ENCODE peak calls at places on chromosomes 2 and 18, in ten cellular contexts. One of them, this sample, is unnamed.

GRCh38 chr2:119494163-119494790 is 30.0 kb downstream of the SCTR start:
- DNase-seq in sciatic nerve: no peak
- DNase-seq in tibial artery: no peak
- DNase-seq in CD8-positive, alpha-beta memory T cell: no peak
- DNase-seq in AG10803: no peak
- DNase-seq in NCI-H1436 treated with DMSO at 0.1 percent for 48 hours: no peak
- DNase-seq in fibroblast of pulmonary artery: no peak
- DNase-seq in EH: no peak
- DNase-seq in foreskin keratinocyte: no peak
- DNase-seq in stimulated activated naive CD8-positive, alpha-beta T cell treated with anti-CD3 and anti-CD28 coated beads, Interleukin-15, Interleukin-2, amounts not matched to agents 100 U/mL and 50 U/mL, for 24 hours: no peak
- DNase-seq in this sample: no peak

GRCh38 chr2:232629201-232629475 is 4.3 kb upstream of the EFHD1 start:
- DNase-seq in sciatic nerve: no peak
- DNase-seq in tibial artery: no peak
- DNase-seq in CD8-positive, alpha-beta memory T cell: no peak
- DNase-seq in AG10803: no peak
- DNase-seq in NCI-H1436 treated with DMSO at 0.1 percent for 48 hours: no peak
- DNase-seq in fibroblast of pulmonary artery: no peak
- DNase-seq in EH: no peak
- DNase-seq in foreskin keratinocyte: no peak
- DNase-seq in stimulated activated naive CD8-positive, alpha-beta T cell treated with anti-CD3 and anti-CD28 coated beads, Interleukin-15, Interleukin-2, amounts not matched to agents 100 U/mL and 50 U/mL, for 24 hours: no peak
- DNase-seq in this sample: no peak

GRCh38 chr2:107717666-107718065 is 109.0 kb upstream of the RGPD4 start:
- DNase-seq in sciatic nerve: no peak
- DNase-seq in tibial artery: no peak
- DNase-seq in CD8-positive, alpha-beta memory T cell: no peak
- DNase-seq in AG10803: no peak
- DNase-seq in NCI-H1436 treated with DMSO at 0.1 percent for 48 hours: peak
- DNase-seq in fibroblast of pulmonary artery: no peak
- DNase-seq in EH: no peak
- DNase-seq in foreskin keratinocyte: no peak
- DNase-seq in stimulated activated naive CD8-positive, alpha-beta T cell treated with anti-CD3 and anti-CD28 coated beads, Interleukin-15, Interleukin-2, amounts not matched to agents 100 U/mL and 50 U/mL, for 24 hours: no peak
- DNase-seq in this sample: no peak

GRCh38 chr18:11996190-11996754 is 15.0 kb downstream of the IMPA2 start:
- DNase-seq in sciatic nerve: no peak
- DNase-seq in tibial artery: no peak
- DNase-seq in CD8-positive, alpha-beta memory T cell: no peak
- DNase-seq in AG10803: no peak
- DNase-seq in NCI-H1436 treated with DMSO at 0.1 percent for 48 hours: no peak
- DNase-seq in fibroblast of pulmonary artery: no peak
- DNase-seq in EH: no peak
- DNase-seq in foreskin keratinocyte: no peak
- DNase-seq in stimulated activated naive CD8-positive, alpha-beta T cell treated with anti-CD3 and anti-CD28 coated beads, Interleukin-15, Interleukin-2, amounts not matched to agents 100 U/mL and 50 U/mL, for 24 hours: no peak
- DNase-seq in this sample: no peak

GRCh38 chr18:58800582-58800981 is 64.1 kb upstream of the ZNF532 start:
- DNase-seq in sciatic nerve: no peak
- DNase-seq in tibial artery: no peak
- DNase-seq in CD8-positive, alpha-beta memory T cell: no peak
- DNase-seq in AG10803: no peak
- DNase-seq in NCI-H1436 treated with DMSO at 0.1 percent for 48 hours: no peak
- DNase-seq in fibroblast of pulmonary artery: no peak
- DNase-seq in EH: no peak
- DNase-seq in foreskin keratinocyte: peak
- DNase-seq in stimulated activated naive CD8-positive, alpha-beta T cell treated with anti-CD3 and anti-CD28 coated beads, Interleukin-15, Interleukin-2, amounts not matched to agents 100 U/mL and 50 U/mL, for 24 hours: no peak
- DNase-seq in this sample: peak

GRCh38 chr2:73920577-73921545 is 5.8 kb upstream of the DGUOK start:
- DNase-seq in sciatic nerve: no peak
- DNase-seq in tibial artery: no peak
- DNase-seq in CD8-positive, alpha-beta memory T cell: no peak
- DNase-seq in AG10803: no peak
- DNase-seq in NCI-H1436 treated with DMSO at 0.1 percent for 48 hours: no peak
- DNase-seq in fibroblast of pulmonary artery: no peak
- DNase-seq in EH: peak
- DNase-seq in foreskin keratinocyte: no peak
- DNase-seq in stimulated activated naive CD8-positive, alpha-beta T cell treated with anti-CD3 and anti-CD28 coated beads, Interleukin-15, Interleukin-2, amounts not matched to agents 100 U/mL and 50 U/mL, for 24 hours: peak
- DNase-seq in this sample: no peak

GRCh38 chr2:177334940-177335543 is 57.5 kb upstream of the AGPS start:
- DNase-seq in sciatic nerve: no peak
- DNase-seq in tibial artery: no peak
- DNase-seq in CD8-positive, alpha-beta memory T cell: no peak
- DNase-seq in AG10803: peak
- DNase-seq in NCI-H1436 treated with DMSO at 0.1 percent for 48 hours: peak
- DNase-seq in fibroblast of pulmonary artery: peak
- DNase-seq in EH: peak
- DNase-seq in foreskin keratinocyte: no peak
- DNase-seq in stimulated activated naive CD8-positive, alpha-beta T cell treated with anti-CD3 and anti-CD28 coated beads, Interleukin-15, Interleukin-2, amounts not matched to agents 100 U/mL and 50 U/mL, for 24 hours: no peak
- DNase-seq in this sample: no peak

GRCh38 chr2:33230877-33231276 is 245.6 kb upstream of the RASGRP3 start:
- DNase-seq in sciatic nerve: no peak
- DNase-seq in tibial artery: no peak
- DNase-seq in CD8-positive, alpha-beta memory T cell: no peak
- DNase-seq in AG10803: no peak
- DNase-seq in NCI-H1436 treated with DMSO at 0.1 percent for 48 hours: no peak
- DNase-seq in fibroblast of pulmonary artery: no peak
- DNase-seq in EH: no peak
- DNase-seq in foreskin keratinocyte: no peak
- DNase-seq in stimulated activated naive CD8-positive, alpha-beta T cell treated with anti-CD3 and anti-CD28 coated beads, Interleukin-15, Interleukin-2, amounts not matched to agents 100 U/mL and 50 U/mL, for 24 hours: no peak
- DNase-seq in this sample: no peak

GRCh38 chr2:227161947-227162346 is 2.1 kb downstream of the COL4A4 start:
- DNase-seq in sciatic nerve: no peak
- DNase-seq in tibial artery: no peak
- DNase-seq in CD8-positive, alpha-beta memory T cell: no peak
- DNase-seq in AG10803: no peak
- DNase-seq in NCI-H1436 treated with DMSO at 0.1 percent for 48 hours: no peak
- DNase-seq in fibroblast of pulmonary artery: no peak
- DNase-seq in EH: no peak
- DNase-seq in foreskin keratinocyte: no peak
- DNase-seq in stimulated activated naive CD8-positive, alpha-beta T cell treated with anti-CD3 and anti-CD28 coated beads, Interleukin-15, Interleukin-2, amounts not matched to agents 100 U/mL and 50 U/mL, for 24 hours: no peak
- DNase-seq in this sample: no peak

GRCh38 chr2:174492963-174493431 is 6.2 kb upstream of the GPR155 start:
- DNase-seq in sciatic nerve: no peak
- DNase-seq in tibial artery: no peak
- DNase-seq in CD8-positive, alpha-beta memory T cell: peak
- DNase-seq in AG10803: no peak
- DNase-seq in NCI-H1436 treated with DMSO at 0.1 percent for 48 hours: no peak
- DNase-seq in fibroblast of pulmonary artery: no peak
- DNase-seq in EH: no peak
- DNase-seq in foreskin keratinocyte: no peak
- DNase-seq in stimulated activated naive CD8-positive, alpha-beta T cell treated with anti-CD3 and anti-CD28 coated beads, Interleukin-15, Interleukin-2, amounts not matched to agents 100 U/mL and 50 U/mL, for 24 hours: peak
- DNase-seq in this sample: no peak

This sample was measured in mammary epithelial cell.